ENCODE peak calls at places on chromosomes 1 and 21, in eight cellular contexts. G is neuronal stem cell; S is tibial artery; X is GM23248; L is heart right ventricle; F is CD4-positive, CD25-positive, alpha-beta regulatory T cell; N is heart left ventricle; D is mammary epithelial cell. T is an unnamed sample. For H3K4me1 and H3K36me3, the result is how much of the 10 kb centered on the place peaks cover.

GRCh38 chr1:27144920-27145661 is 9.8 kb downstream of the SLC9A1 start:
- DNase-seq in G (no peak), S (peak), X (peak), L (no peak), F (no peak), N (no peak), D (no peak), T (no peak)

GRCh38 chr1:46408356-46409062 is 14.4 kb downstream of the FAAH start:
- DNase-seq in G (no peak), S (no peak), X (peak), L (no peak), F (no peak), N (no peak), D (no peak), T (no peak)

GRCh38 chr1:11320153-11320936 is 47.3 kb downstream of the UBIAD1 start:
- DNase-seq in G (no peak), S (no peak), X (no peak), L (no peak), F (no peak), N (no peak), D (no peak), T (no peak)

GRCh38 chr1:59516881-59517280 is 220.0 kb downstream of the FGGY start:
- DNase-seq in G (no peak), S (no peak), X (no peak), L (no peak), F (no peak), N (no peak), D (no peak), T (no peak)

GRCh38 chr1:21339402-21340229 is 49.4 kb upstream of the ECE1 start:
- DNase-seq in G (no peak), S (no peak), X (no peak), L (no peak), F (no peak), N (no peak), D (no peak), T (no peak)

GRCh38 chr1:2598329-2598931 is 11.9 kb downstream of the PRXL2B start:
- DNase-seq in G (no peak), S (no peak), X (no peak), L (no peak), F (no peak), N (no peak), D (no peak), T (no peak)

GRCh38 chr21:15241997-15242767 is 177.4 kb upstream of the NRIP1 start:
- DNase-seq in G (no peak), S (no peak), X (no peak), L (no peak), F (no peak), N (no peak), D (peak), T (no peak)

GRCh38 chr1:41983451-41983850 is 64.7 kb upstream of the HIVEP3 start:
- DNase-seq in G (no peak), S (no peak), X (no peak), L (no peak), F (no peak), N (no peak), D (peak), T (no peak)

GRCh38 chr1:188782220-188782841 is 1695.3 kb downstream of the BRINP3 start:
- DNase-seq in G (peak), S (no peak), X (peak), L (no peak), F (no peak), N (no peak), D (peak), T (no peak)

GRCh38 chr21:38918629-38919346 is 113.1 kb downstream of the ETS2 start:
- DNase-seq in G (no peak), S (no peak), X (no peak), L (no peak), F (no peak), N (no peak), D (no peak), T (no peak)

GRCh38 chr1:101278238-101278637 is 41.4 kb downstream of the S1PR1 start:
- DNase-seq in G (no peak), S (no peak), X (no peak), L (no peak), F (no peak), N (no peak), D (no peak), T (no peak)

GRCh38 chr1:38418195-38419030 is 371.8 kb upstream of the POU3F1 start:
- DNase-seq in G (peak), S (no peak), X (no peak), L (no peak), F (no peak), N (no peak), D (no peak), T (no peak)

GRCh38 chr1:202291961-202292712 is 49.6 kb downstream of the UBE2T start:
- DNase-seq in G (no peak), S (no peak), X (peak), L (peak), F (no peak), N (peak), D (peak), T (peak)

GRCh38 chr1:94806451-94806861 is 13.7 kb upstream of the SLC44A3 start:
- DNase-seq in G (no peak), S (no peak), X (peak), L (no peak), F (no peak), N (no peak), D (no peak), T (no peak)

GRCh38 chr21:26707241-26707640 is 134.2 kb upstream of the CYYR1 start:
- DNase-seq in G (no peak), S (no peak), X (no peak), L (no peak), F (no peak), N (no peak), D (no peak), T (no peak)

GRCh38 chr21:36337099-36337509 is 17.1 kb downstream of the MORC3 start:
- DNase-seq in G (no peak), S (no peak), X (peak), L (no peak), F (no peak), N (no peak), D (peak), T (no peak)

GRCh38 chr1:19477284-19478240 is 7.8 kb downstream of the CAPZB start:
- DNase-seq in G (no peak), S (no peak), X (no peak), L (no peak), F (no peak), N (peak), D (no peak), T (no peak)

GRCh38 chr1:65151641-65152040 is 3.6 kb downstream of the AK4 start:
- DNase-seq in G (no peak), S (no peak), X (no peak), L (no peak), F (no peak), N (no peak), D (no peak), T (no peak)

GRCh38 chr1:65149391-65149729 is 1.4 kb downstream of the AK4 start:
- DNase-seq in G (peak), S (no peak), X (no peak), L (no peak), F (no peak), N (no peak), D (peak), T (no peak)

GRCh38 chr1:65148548-65149390 is 766 bp downstream of the AK4 start:
- DNase-seq in G (peak), S (peak), X (peak), L (peak), F (no peak), N (peak), D (peak), T (peak)

GRCh38 chr1:65150583-65151263 is 2.7 kb downstream of the AK4 start:
- DNase-seq in G (no peak), S (no peak), X (no peak), L (no peak), F (no peak), N (no peak), D (no peak), T (no peak)

GRCh38 chr1:65149753-65150463 is 1.9 kb downstream of the AK4 start:
- DNase-seq in G (no peak), S (no peak), X (no peak), L (no peak), F (no peak), N (no peak), D (no peak), T (no peak)
- H3K4me3 ChIP-seq in G (no peak), S (peak), X (peak), L (peak), F (no peak), N (peak), D (peak), T (peak)

DNA sequence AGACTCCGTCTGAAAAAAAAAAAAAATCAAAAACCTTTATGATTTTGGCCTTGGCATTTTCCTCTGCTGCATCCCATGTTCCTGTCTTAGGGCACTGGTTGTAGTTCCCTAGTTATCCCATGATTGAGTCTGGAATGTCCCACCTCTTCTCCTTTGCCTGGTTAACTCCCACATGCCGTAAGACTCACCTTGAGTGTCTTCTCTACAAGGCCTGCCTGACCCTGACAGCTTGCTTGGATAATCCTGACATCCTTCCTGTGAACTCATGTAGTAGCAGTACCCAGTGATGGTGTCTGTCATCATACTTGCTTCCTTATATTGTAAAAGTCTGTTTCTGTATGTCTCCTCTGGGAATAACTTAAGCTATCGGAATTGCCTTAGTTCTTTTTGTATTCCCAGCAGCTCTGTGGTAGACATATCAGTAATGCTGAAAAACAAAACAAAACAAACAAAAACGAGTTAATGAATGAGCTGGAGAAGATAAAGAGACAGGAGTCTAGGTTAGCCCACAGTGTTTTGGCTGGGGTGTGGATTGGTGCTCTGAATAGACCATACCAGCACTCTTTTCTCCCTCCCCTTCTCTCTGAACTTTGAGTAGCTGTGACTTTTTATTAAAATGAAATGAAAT is 15.0 kb downstream of the NEK7 start:
- DNase-seq in G (no peak), S (no peak), X (no peak), L (no peak), F (no peak), N (no peak), D (no peak), T (no peak)
- H3K4me1 ChIP-seq in G (under half), S (half or more), X (half or more), L (half or more), F (half or more), N (half or more), D (under half), T (half or more)

GRCh38 chr1:184005506-184005905 is 32.0 kb downstream of the COLGALT2 start:
- DNase-seq in G (no peak), S (no peak), X (no peak), L (no peak), F (no peak), N (no peak), D (no peak), T (no peak)
- H3K36me3 ChIP-seq in G (under half), S (under half), X (under half), L (under half), F (under half), N (under half), D (under half), T (under half)

GRCh38 chr1:35120458-35121133 is 41.4 kb downstream of the ZMYM1 start:
- DNase-seq in G (no peak), S (no peak), X (peak), L (peak), F (no peak), N (no peak), D (no peak), T (no peak)
- H3K4me3 ChIP-seq in G (no peak), S (peak), X (peak), L (peak), F (no peak), N (peak), D (no peak), T (peak)

GRCh38 chr1:182633657-182634281 is 29.6 kb upstream of the RGS16 start:
- DNase-seq in G (no peak), S (no peak), X (no peak), L (no peak), F (no peak), N (no peak), D (no peak), T (no peak)

GRCh38 chr1:182631954-182632353 is 27.8 kb upstream of the RGS16 start:
- DNase-seq in G (no peak), S (no peak), X (no peak), L (no peak), F (no peak), N (no peak), D (no peak), T (no peak)

GRCh38 chr1:182635871-182636270 is 31.7 kb upstream of the RGS16 start:
- DNase-seq in G (no peak), S (no peak), X (no peak), L (no peak), F (no peak), N (no peak), D (no peak), T (no peak)

GRCh38 chr1:182633031-182633430 is 28.8 kb upstream of the RGS16 start:
- DNase-seq in G (no peak), S (no peak), X (no peak), L (no peak), F (no peak), N (no peak), D (no peak), T (no peak)

DNA sequence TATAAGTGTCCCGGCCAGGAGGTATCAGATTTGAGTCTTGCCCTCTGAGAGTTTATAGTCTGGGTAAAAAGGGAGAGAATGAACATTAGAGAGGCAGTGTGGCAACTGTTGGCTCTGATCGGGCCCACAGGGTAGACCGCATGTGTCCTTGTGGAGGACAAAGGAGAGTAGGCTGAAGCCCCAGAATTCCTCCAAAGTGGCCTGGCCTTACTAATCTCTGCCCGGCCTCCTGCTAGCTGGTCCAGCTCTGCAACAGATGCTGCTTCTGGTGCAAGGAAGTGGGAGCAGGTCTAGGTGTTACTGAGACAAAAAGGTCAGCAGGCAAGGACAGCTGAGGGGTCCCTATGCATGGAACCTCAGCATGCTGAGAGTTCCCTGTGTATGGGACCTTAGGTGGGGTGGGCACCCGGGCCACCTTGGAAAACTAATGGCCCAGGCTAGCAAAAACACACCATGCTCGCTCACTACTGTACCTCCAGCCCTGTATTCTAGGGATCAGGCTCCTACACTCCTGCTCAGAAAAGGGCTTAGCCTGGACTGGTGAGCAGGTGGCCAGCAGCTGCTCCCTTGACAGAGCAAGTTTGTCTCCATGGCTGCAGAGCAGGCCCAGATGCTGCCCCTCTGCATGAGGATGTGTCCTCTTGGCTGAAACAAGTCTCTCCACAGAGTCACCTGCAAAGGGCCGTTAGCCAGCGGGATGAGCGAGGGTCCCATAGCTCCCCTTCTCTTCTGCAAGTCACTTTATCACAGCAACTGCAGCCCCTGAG is 30.3 kb upstream of the RGS16 start:
- DNase-seq in G (no peak), S (no peak), X (no peak), L (no peak), F (no peak), N (no peak), D (no peak), T (no peak)
- H3K4me1 ChIP-seq in G (under half), S (under half), X (under half), L (under half), F (under half), N (under half), D (under half), T (under half)